ENCODE peak calls at places on chromosomes 16 and 17, in four cellular contexts. H is endothelial cell of umbilical vein, P is upper lobe of right lung, R is PC-3. X is an unnamed sample.

GRCh38 chr17:67492824-67493490 is 115.9 kb downstream of the PITPNC1 start:
- DNase-seq in H (no peak), P (no peak), R (no peak), X (no peak)

GRCh38 chr16:80046848-80047247 is 446.3 kb upstream of the MAF start:
- DNase-seq in H (no peak), P (no peak), R (no peak), X (no peak)

GRCh38 chr16:7116734-7117133 is 215.9 kb upstream of the RBFOX1 start:
- DNase-seq in H (no peak), P (no peak), R (no peak), X (no peak)

GRCh38 chr17:81513669-81514484 is 1.3 kb upstream of the ACTG1 start:
- DNase-seq in H (peak), P (peak), R (peak), X (peak)

GRCh38 chr16:8391219-8391757 is 199.0 kb downstream of the TMEM114 start:
- DNase-seq in H (no peak), P (no peak), R (no peak), X (no peak)

GRCh38 chr16:71846443-71846842 is 667 bp downstream of the ATXN1L start:
- DNase-seq in H (peak), P (no peak), R (no peak), X (no peak)

GRCh38 chr17:50170662-50171370 is 5.0 kb downstream of the SGCA start:
- DNase-seq in H (no peak), P (no peak), R (peak), X (no peak)

GRCh38 chr17:29042679-29043538 is at the start of gene PIPOX:
- DNase-seq in H (peak), P (no peak), R (no peak), X (peak)

GRCh38 chr16:81040837-81041236 is 5.2 kb downstream of the ATMIN start:
- DNase-seq in H (no peak), P (no peak), R (no peak), X (peak)

GRCh38 chr16:85616608-85617311 is 3.6 kb downstream of the GSE1 start:
- DNase-seq in H (no peak), P (peak), R (no peak), X (peak)

GRCh38 chr17:48544356-48545021 is 420 bp downstream of the HOXB2 start:
- DNase-seq in H (peak), P (peak), R (no peak), X (peak)

GRCh38 chr17:57669671-57670529 is 75.2 kb downstream of the CCDC182 start:
- DNase-seq in H (no peak), P (no peak), R (no peak), X (no peak)

GRCh38 chr17:42891539-42892152 is 9.0 kb upstream of the G6PC1 start:
- DNase-seq in H (no peak), P (no peak), R (no peak), X (no peak)

GRCh38 chr17:65604070-65604469 is 42.6 kb upstream of the AXIN2 start:
- DNase-seq in H (peak), P (no peak), R (peak), X (peak)

GRCh38 chr17:50213026-50214015 is 11.9 kb upstream of the COL1A1 start:
- DNase-seq in H (no peak), P (no peak), R (no peak), X (peak)

GRCh38 chr17:65190467-65191095 is 53.4 kb downstream of the RGS9 start:
- DNase-seq in H (no peak), P (no peak), R (peak), X (no peak)

GRCh38 chr17:58269557-58270291 is 11.0 kb downstream of the MPO start:
- DNase-seq in H (no peak), P (no peak), R (no peak), X (no peak)

GRCh38 chr17:67974186-67974585 is 22.1 kb downstream of the C17orf58 start:
- DNase-seq in H (peak), P (no peak), R (no peak), X (no peak)

GRCh38 chr16:14121135-14121534 is 50.0 kb downstream of the MRTFB start:
- DNase-seq in H (no peak), P (no peak), R (no peak), X (no peak)

GRCh38 chr17:2215616-2216364 is 87.8 kb downstream of the SMG6 start:
- DNase-seq in H (peak), P (peak), R (no peak), X (peak)

GRCh38 chr17:2213291-2213960 is 90.2 kb downstream of the SMG6 start:
- DNase-seq in H (peak), P (no peak), R (no peak), X (no peak)

GRCh38 chr17:2212328-2212981 is 91.1 kb downstream of the SMG6 start:
- DNase-seq in H (no peak), P (no peak), R (peak), X (no peak)

GRCh38 chr17:2214887-2215615 is 88.5 kb downstream of the SMG6 start:
- DNase-seq in H (peak), P (no peak), R (no peak), X (peak)

DNA sequence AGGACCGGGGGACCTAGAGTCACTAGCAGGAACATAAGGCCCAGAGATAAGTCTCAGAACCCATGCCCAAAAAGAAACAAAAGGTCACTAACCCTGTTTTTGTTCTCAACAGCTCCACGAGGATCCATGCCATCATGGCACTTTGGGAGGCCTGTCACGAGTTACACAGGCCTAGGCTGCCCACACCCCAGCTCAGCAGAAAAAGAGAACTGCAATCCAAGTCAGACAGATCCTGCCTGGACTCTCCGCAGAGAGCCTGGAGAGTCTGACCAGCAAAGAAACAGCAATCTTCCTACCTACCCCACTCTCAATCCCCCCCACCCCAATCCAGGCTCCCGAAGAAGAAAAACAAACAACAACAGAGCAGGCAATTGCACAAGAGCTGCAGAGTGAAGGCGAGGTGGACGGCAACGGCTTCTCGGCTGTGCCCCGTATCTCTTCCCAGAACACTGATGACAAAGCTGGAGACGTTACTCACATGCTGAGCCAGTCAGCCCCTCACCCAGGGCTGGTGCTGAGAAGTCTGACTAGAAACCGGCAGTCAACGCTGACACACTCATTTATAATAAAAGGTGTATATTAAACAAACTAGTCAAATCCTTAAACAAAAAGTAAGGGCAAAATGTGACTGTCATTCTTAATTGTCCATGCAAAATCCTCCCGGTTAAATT is 89.4 kb downstream of the SMG6 start:
- DNase-seq in H (peak), P (peak), R (no peak), X (no peak)
- H3K27ac ChIP-seq in H (peak), P (peak), R (no peak), X (peak)

GRCh38 chr16:67397812-67398545 is 4.7 kb upstream of the TPPP3 start:
- DNase-seq in H (no peak), P (no peak), R (no peak), X (no peak)
- H3K27ac ChIP-seq in H (no peak), P (peak), R (no peak), X (no peak)

GRCh38 chr16:69931631-69932030 is 19.5 kb upstream of the CLEC18A start:
- DNase-seq in H (no peak), P (no peak), R (no peak), X (no peak)

GRCh38 chr16:69934044-69934443 is 17.1 kb upstream of the CLEC18A start:
- DNase-seq in H (no peak), P (no peak), R (no peak), X (no peak)

GRCh38 chr16:69930117-69930776 is 20.9 kb upstream of the CLEC18A start:
- DNase-seq in H (peak), P (no peak), R (peak), X (peak)

GRCh38 chr16:69932691-69933392 is 18.3 kb upstream of the CLEC18A start:
- DNase-seq in H (no peak), P (no peak), R (no peak), X (no peak)

GRCh38 chr16:69932228-69932627 is 18.9 kb upstream of the CLEC18A start:
- DNase-seq in H (no peak), P (no peak), R (no peak), X (no peak)
- H3K27ac ChIP-seq in H (no peak), P (no peak), R (no peak), X (no peak)

GRCh38 chr16:75231570-75231969 is 12.8 kb downstream of the CTRB1 start:
- DNase-seq in H (no peak), P (no peak), R (no peak), X (no peak)

GRCh38 chr16:75236232-75236631 is 15.2 kb downstream of the BCAR1 start:
- DNase-seq in H (no peak), P (peak), R (no peak), X (no peak)

GRCh38 chr16:75235721-75236193 is 15.7 kb downstream of the BCAR1 start:
- DNase-seq in H (no peak), P (no peak), R (no peak), X (no peak)

GRCh38 chr16:75234856-75235696 is 16.3 kb downstream of the CTRB1 start:
- DNase-seq in H (no peak), P (peak), R (no peak), X (no peak)

DNA sequence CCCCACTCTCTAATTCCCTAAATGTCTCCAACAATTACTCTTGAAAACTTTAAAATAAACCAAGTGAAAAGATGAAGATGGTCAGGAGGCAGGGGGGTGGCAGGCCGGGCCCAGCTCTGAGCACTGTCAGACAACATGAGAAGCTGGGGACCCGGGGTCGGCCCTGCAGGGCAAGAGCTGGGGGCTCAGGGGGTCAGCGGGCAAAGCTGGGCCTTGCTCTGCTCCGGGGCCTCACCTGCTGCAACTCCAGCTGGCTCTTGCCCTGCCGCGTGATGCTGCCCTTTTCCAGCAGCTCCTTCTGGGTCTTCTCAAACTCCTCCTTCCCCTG is 14.8 kb downstream of the CTRB1 start:
- DNase-seq in H (no peak), P (no peak), R (no peak), X (no peak)
- H3K27ac ChIP-seq in H (no peak), P (no peak), R (no peak), X (no peak)

DNA sequence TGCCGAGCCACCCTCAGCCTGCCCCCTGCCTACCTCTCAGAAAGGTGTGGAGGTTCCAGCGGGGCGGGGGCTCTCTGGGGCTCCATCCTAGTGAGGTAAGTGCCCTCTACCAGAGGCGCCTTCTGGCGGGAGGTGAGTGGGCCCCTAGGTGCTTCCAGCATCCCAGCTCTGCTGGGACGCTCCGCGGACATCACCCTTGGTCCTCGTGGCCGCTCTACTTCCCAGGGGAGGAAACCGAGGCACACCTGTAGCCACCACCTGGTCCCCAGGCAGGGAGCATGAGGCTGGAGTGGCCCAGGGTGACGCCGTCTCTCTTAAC is 1.4 kb downstream of the MCRIP2 start:
- DNase-seq in H (no peak), P (no peak), R (no peak), X (no peak)
- H3K27ac ChIP-seq in H (no peak), P (peak), R (no peak), X (no peak)

DNA sequence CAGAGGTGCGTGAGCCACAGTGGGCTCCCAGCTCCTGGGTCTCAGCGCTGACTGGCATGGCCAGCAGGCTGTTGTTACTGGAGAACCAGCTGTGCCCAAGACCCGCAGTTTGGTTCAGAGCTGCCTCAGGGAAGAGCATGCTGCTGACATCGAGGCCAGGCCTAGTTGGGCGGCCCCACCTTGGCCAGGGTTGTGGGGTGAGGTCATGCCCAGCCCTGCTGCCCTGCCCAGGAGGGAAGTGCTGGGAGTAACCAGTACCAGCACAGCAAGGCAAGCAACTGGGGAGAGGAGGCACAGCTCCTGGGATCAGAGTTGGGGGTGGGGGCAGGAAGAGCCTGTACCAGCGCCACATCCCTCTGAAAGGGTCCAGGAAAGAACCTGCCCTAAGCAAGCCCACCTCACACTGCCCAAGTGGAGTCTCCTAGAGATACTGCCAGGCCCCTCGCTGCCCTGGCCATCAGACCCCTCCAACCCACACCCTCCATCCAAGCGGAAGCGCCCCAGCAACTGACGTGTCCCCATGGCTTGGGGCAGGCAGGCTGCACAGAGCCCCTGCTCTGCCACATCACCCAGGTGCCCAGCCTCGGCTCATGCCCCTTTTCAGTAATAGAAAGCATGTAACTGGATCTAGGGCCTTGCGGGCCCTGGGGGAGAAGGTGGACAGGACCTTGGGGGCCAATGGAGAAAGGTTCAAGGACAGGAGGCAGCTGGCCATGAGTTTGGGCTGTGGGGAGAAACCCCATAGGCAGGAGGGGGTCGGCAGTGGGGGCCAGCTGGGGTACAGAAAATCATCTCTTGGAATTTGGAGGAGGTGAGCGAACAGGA is 990 bp downstream of the DOK4 start:
- DNase-seq in H (no peak), P (peak), R (no peak), X (no peak)
- H3K27ac ChIP-seq in H (no peak), P (peak), R (no peak), X (peak)

DNA sequence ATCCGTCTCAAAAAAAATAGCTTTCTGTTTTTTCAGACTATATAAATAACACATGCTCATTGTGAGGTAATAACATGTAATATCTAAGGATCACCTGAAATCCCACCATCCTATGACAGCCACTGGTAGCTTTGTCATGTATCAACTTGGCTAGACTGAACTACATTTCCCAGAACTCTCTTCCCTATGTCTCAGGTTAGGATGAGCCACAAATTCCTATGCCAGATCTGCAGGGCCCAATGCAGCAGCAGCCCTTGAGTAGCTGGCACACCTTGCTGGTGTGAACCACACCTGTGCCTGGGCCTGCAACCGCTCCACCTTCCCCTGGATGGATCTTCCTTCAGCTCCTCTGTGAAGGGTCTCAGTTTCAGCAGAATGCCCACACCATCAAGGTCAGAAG is 28.1 kb downstream of the OGFOD1 start:
- DNase-seq in H (no peak), P (no peak), R (no peak), X (no peak)
- H3K27ac ChIP-seq in H (no peak), P (no peak), R (no peak), X (peak)

DNA sequence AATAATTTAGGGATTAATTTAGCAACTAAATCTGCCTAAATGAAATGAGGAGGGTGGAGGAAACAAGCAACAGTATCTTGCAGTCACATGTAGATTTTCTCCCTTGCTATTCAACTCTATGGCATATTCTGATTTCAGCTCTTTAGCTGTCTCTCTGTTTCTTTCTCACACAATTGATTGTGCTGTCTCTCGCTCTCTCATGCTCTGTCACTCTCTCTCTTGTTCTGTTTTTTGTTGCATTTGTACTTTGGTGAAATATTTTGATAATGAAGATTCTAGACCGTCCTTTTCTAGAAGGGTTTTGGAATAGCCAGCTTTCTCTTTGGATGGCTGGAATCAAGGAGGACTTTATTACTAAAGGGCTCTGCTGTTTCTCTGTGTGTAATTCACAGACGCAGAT is 70.6 kb downstream of the BCAS3 start:
- DNase-seq in H (no peak), P (no peak), R (no peak), X (no peak)
- H3K27ac ChIP-seq in H (no peak), P (no peak), R (no peak), X (no peak)

GRCh38 chr17:82553210-82553930 is 33.8 kb downstream of the FOXK2 start:
- DNase-seq in H (no peak), P (no peak), R (no peak), X (no peak)
- H3K27ac ChIP-seq in H (no peak), P (no peak), R (no peak), X (no peak)

GRCh38 chr17:8826808-8827435 is 27.8 kb upstream of the MFSD6L start:
- DNase-seq in H (no peak), P (no peak), R (no peak), X (no peak)
- H3K27ac ChIP-seq in H (no peak), P (no peak), R (no peak), X (no peak)

X was measured in A673.